ENCODE peak calls at places on chromosomes 4 and X, in six cellular contexts. N, P, W, B, Z and R are unnamed samples.
A peak's percentile ranks its signal among the peaks of the same experiment; 100 is the strongest.

GRCh38 chr4:122346036-122346435 is 32.8 kb upstream of the ADAD1 start:
- DNase-seq in W (no peak), P (no peak), N (no peak), Z (no peak), B (no peak), R (no peak)

GRCh38 chr4:109072595-109072994 is 229.9 kb downstream of the COL25A1 start:
- DNase-seq in Z (no peak), P (peak; percentile 96), N (no peak), B (no peak), W (no peak), R (no peak)

GRCh38 chrX:153740631-153741222 is 16.1 kb downstream of the ABCD1 start:
- DNase-seq in P (no peak), N (no peak), B (no peak), Z (no peak), W (no peak), R (no peak)

GRCh38 chrX:100687128-100687527 is 43.1 kb downstream of the SRPX2 start:
- DNase-seq in Z (no peak), W (no peak), P (no peak), B (no peak), N (no peak), R (no peak)

GRCh38 chr4:119099227-119099910 is 36.3 kb upstream of the MYOZ2 start:
- DNase-seq in N (no peak), B (no peak), W (no peak), P (no peak), Z (no peak), R (no peak)

GRCh38 chr4:186416451-186417060 is 138.8 kb downstream of the MTNR1A start:
- DNase-seq in B (no peak), P (peak; percentile 37), N (no peak), Z (no peak), W (no peak), R (no peak)

GRCh38 chr4:115763051-115763450 is 649.6 kb upstream of the NDST4 start:
- DNase-seq in N (no peak), P (no peak), B (no peak), Z (no peak), W (no peak), R (no peak)

GRCh38 chrX:39757971-39758370 is 339.8 kb downstream of the BCOR start:
- DNase-seq in P (no peak), W (no peak), N (no peak), Z (no peak), B (no peak), R (no peak)

GRCh38 chr4:24071612-24072372 is 181.9 kb upstream of the PPARGC1A start:
- DNase-seq in N (no peak), W (no peak), Z (no peak), B (no peak), P (no peak), R (no peak)

GRCh38 chr4:95129708-95130343 is 372.1 kb downstream of the BMPR1B start:
- DNase-seq in Z (no peak), B (no peak), N (peak; percentile 54), W (no peak), P (peak; percentile 92), R (no peak)

GRCh38 chrX:42567268-42567667 is 210.7 kb downstream of the PPP1R2C start:
- DNase-seq in W (no peak), N (no peak), P (no peak), Z (no peak), B (no peak), R (no peak)

GRCh38 chrX:19772759-19773623 is 114.4 kb downstream of the SH3KBP1 start:
- DNase-seq in P (no peak), W (no peak), B (no peak), N (no peak), Z (no peak), R (no peak)

GRCh38 chr4:41957634-41958033 is 22.4 kb downstream of the TMEM33 start:
- DNase-seq in W (no peak), N (no peak), P (peak; percentile 55), B (no peak), Z (no peak), R (peak; percentile 16)

GRCh38 chr4:105122334-105122733 is 24.3 kb upstream of the TET2 start:
- DNase-seq in N (no peak), P (peak; percentile 72), W (no peak), B (no peak), Z (no peak), R (no peak)

GRCh38 chr4:152258804-152259708 is 276.8 kb downstream of the FBXW7 start:
- DNase-seq in Z (no peak), N (no peak), W (no peak), B (no peak), P (no peak), R (no peak)

GRCh38 chr4:108247511-108248088 is 78.9 kb upstream of the LEF1 start:
- DNase-seq in B (no peak), Z (peak; percentile 59), N (no peak), P (peak; percentile 4), W (no peak), R (no peak)

GRCh38 chrX:104621781-104622180 is 55.8 kb downstream of the IL1RAPL2 start:
- DNase-seq in W (no peak), N (no peak), Z (no peak), B (no peak), P (no peak), R (no peak)

GRCh38 chr4:617644-618330 is 7.6 kb upstream of the PDE6B start:
- DNase-seq in P (no peak), N (no peak), B (no peak), Z (peak; percentile 74), W (no peak), R (no peak)

GRCh38 chr4:165138843-165139242 is 26.2 kb upstream of the TMEM192 start:
- DNase-seq in B (no peak), W (no peak), Z (no peak), N (no peak), P (no peak), R (no peak)

GRCh38 chrX:138914751-138915150 is 203.2 kb upstream of the FGF13 start:
- DNase-seq in W (no peak), B (no peak), P (no peak), N (no peak), Z (no peak), R (no peak)

GRCh38 chr4:82777857-82778525 is 20.6 kb downstream of the SCD5 start:
- DNase-seq in B (no peak), Z (no peak), N (no peak), P (no peak), W (no peak), R (no peak)

GRCh38 chr4:181966084-181966483 is 277.1 kb upstream of the TENM3 start:
- DNase-seq in P (no peak), B (no peak), Z (no peak), N (no peak), W (no peak), R (no peak)

DNA sequence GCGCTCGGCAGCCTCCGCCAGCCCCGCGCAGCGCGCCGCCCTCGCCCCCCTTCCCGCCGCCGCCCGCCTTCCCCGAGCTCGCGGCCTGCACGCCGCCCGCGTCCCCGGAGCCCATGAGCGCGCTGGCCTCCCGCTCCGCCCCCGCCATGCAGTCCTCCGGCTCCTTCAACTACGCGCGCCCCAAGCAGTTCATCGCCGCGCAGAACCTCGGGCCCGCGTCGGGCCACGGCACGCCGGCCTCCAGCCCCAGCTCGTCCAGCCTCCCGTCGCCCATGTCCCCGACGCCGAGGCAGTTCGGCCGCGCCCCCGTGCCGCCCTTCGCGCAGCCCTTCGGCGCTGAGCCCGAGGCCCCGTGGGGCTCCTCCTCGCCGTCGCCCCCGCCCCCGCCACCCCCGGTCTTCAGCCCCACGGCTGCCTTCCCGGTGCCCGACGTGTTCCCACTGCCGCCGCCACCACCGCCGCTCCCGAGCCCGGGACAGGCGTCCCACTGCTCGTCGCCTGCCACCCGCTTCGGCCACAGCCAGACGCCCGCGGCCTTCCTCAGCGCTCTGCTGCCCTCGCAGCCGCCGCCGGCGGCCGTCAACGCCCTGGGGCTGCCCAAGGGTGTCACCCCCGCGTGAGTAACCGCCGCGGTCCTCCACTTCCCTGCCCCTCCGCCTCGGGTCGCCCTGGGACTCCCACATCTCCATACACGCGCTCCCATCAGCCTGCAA is 132.1 kb downstream of the CBR4 start:
- DNase-seq in W (no peak), Z (peak; percentile 86), B (no peak), P (peak; percentile 37), N (peak; percentile 43), R (no peak)
- H3K4me3 ChIP-seq in W (peak overlapping the region; percentile 48), Z (peak overlapping the region; percentile 49), B (no peak overlapping the region), P (peak overlapping the region; percentile 41), N (no peak overlapping the region), R (no peak overlapping the region)

DNA sequence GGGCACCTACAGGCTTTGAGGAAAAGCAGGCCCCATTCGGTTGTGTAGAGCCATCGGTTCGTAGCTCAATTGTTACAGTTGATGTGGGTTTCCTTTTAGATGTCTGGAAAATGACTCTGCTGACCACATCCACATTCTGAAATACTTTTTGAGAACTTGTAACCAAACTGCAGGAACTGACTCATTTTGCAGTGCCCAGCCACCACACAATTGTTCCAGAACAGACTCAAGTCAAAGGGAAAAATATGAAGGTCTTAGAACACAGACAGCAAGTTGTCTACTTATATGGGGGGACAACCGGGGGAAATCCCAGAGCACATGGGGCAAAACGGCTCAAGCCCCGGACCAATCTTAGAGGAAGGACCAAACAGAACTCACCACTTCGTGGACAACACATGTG is 557.6 kb upstream of the DIPK2B start:
- DNase-seq in P (no peak), Z (no peak), B (no peak), W (peak; percentile 17), N (peak; percentile 17), R (no peak)
- H3K36me3 ChIP-seq in P (peaks cover 19% of the 10 kb centered on the region), Z (no peaks in the 10 kb centered on the region), B (no peaks in the 10 kb centered on the region), W (no peaks in the 10 kb centered on the region), N (no peaks in the 10 kb centered on the region), R (no peaks in the 10 kb centered on the region)

DNA sequence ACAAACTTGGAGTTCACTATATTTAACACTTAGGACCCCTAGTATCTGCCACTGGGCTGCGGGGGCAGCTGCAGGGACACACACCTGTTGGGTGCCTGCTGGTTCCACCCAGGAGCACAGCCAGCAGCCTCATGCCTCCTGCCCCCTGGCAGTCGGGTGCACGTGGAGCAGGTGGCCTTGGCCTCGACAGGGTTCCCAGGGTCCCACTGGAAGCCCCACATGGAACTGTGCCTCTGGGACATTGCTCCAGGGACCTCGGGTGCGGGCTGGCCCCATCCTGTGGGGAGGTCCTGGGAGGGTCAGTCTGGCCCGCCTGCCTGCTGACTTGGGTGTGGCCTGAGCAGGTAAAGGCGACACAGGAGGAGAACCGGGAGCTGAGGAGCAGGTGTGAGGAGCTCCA is 18.0 kb downstream of the TACC3 start:
- DNase-seq in B (no peak), N (no peak), P (no peak), Z (no peak), W (no peak), R (no peak)
- H3K4me3 ChIP-seq in B (no peak overlapping the region), N (no peak overlapping the region), P (no peak overlapping the region), Z (no peak overlapping the region), W (no peak overlapping the region), R (no peak overlapping the region)

GRCh38 chr4:7831330-7831729 is 108.3 kb downstream of the AFAP1 start:
- DNase-seq in P (peak; percentile 43), Z (no peak), N (no peak), W (no peak), B (no peak), R (peak; percentile 9)
- H3K36me3 ChIP-seq in P (peaks cover under 1% of the 10 kb centered on the region), Z (no peaks in the 10 kb centered on the region), N (no peaks in the 10 kb centered on the region), W (no peaks in the 10 kb centered on the region), B (no peaks in the 10 kb centered on the region), R (no peaks in the 10 kb centered on the region)

DNA sequence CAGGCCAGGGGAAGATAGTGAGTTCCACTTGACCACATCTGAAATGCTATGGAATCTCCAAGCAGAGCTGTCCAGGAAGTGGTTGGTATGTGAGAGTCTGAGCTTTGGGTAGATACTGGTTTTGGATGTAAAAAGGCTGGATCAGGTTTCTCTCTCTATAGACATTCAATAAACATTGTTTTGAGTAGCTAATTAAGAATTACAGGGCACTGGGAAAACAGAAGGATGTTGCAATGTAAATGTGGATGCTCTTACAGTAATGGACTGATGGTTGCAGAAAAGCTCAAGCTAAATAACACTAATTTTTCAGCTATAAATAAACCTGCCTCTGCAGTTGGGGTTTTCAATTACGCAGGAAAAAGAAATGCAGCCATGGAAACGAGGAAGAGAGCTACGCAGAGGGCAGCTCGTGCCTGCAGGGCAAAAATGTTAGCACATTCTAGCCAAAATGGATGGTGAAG is 13.4 kb upstream of the CHRNA9 start:
- DNase-seq in P (no peak), W (no peak), N (no peak), B (no peak), Z (no peak), R (no peak)
- H3K4me3 ChIP-seq in P (no peak overlapping the region), W (no peak overlapping the region), N (no peak overlapping the region), B (no peak overlapping the region), Z (no peak overlapping the region), R (no peak overlapping the region)